ENCODE peak calls at places on chromosome 1, in five cellular contexts. R, M, Y, W and T are unnamed samples.

GRCh38 chr1:151729966-151730291 is 8.6 kb downstream of the RIIAD1 start:
- DNase-seq in M (no peak), Y (no peak), R (no peak), W (no peak), T (no peak)

GRCh38 chr1:93702102-93702827 is 20.6 kb upstream of the BCAR3 start:
- DNase-seq in M (peak), R (no peak), W (no peak), Y (no peak), T (peak)

GRCh38 chr1:184945034-184945433 is 29.3 kb downstream of the NIBAN1 start:
- DNase-seq in R (no peak), Y (no peak), W (peak), M (no peak), T (no peak)

GRCh38 chr1:207838156-207839082 is 72.5 kb downstream of the CD34 start:
- DNase-seq in M (peak), W (no peak), Y (no peak), R (no peak), T (no peak)

GRCh38 chr1:221994274-221994698 is 252.4 kb upstream of the DUSP10 start:
- DNase-seq in M (peak), R (no peak), Y (no peak), W (peak), T (no peak)

GRCh38 chr1:59743324-59744108 is 71.2 kb upstream of the HOOK1 start:
- DNase-seq in R (no peak), M (no peak), W (peak), Y (no peak), T (no peak)

GRCh38 chr1:85363526-85363925 is 87.1 kb upstream of the BCL10 start:
- DNase-seq in W (no peak), Y (no peak), M (peak), R (no peak), T (no peak)

GRCh38 chr1:17585266-17585987 is 45.9 kb downstream of the ARHGEF10L start:
- DNase-seq in M (no peak), R (no peak), W (no peak), Y (no peak), T (no peak)

GRCh38 chr1:86928819-86929218 is 14.4 kb downstream of the HS2ST1 start:
- DNase-seq in M (no peak), R (no peak), W (no peak), Y (no peak), T (no peak)

GRCh38 chr1:22780696-22781095 is 70.1 kb downstream of the EPHB2 start:
- DNase-seq in W (peak), Y (peak), R (no peak), M (peak), T (peak)